ENCODE peak calls at places on chromosome 13, in five cellular contexts. Z is right lobe of liver, D is A549, E is endothelial cell of umbilical vein, T is adrenal gland. Q is an unnamed sample. For H3K4me1, the result is how much of the 10 kb centered on the place peaks cover.

GRCh38 chr13:95603887-95604533 is 40.5 kb downstream of the DZIP1 start:
- DNase-seq in Z (peak), D (peak), E (peak), T (peak), Q (no peak)

GRCh38 chr13:94739235-94739634 is 26.9 kb upstream of the SOX21 start:
- DNase-seq in Z (no peak), D (no peak), E (no peak), T (no peak), Q (no peak)

GRCh38 chr13:106176103-106176502 is 359.4 kb downstream of the EFNB2 start:
- DNase-seq in Z (no peak), D (no peak), E (no peak), T (no peak), Q (no peak)

GRCh38 chr13:79423801-79424642 is 18.0 kb upstream of the RBM26 start:
- DNase-seq in Z (no peak), D (peak), E (peak), T (no peak), Q (no peak)

GRCh38 chr13:25901460-25902376 is 150.1 kb downstream of the SHISA2 start:
- DNase-seq in Z (no peak), D (peak), E (peak), T (no peak), Q (no peak)

GRCh38 chr13:65914707-65915106 is 1315.4 kb downstream of the PCDH9 start:
- DNase-seq in Z (no peak), D (no peak), E (peak), T (no peak), Q (no peak)

GRCh38 chr13:73223372-73223781 is 164.6 kb downstream of the KLF5 start:
- DNase-seq in Z (no peak), D (no peak), E (no peak), T (no peak), Q (no peak)

GRCh38 chr13:67134322-67135129 is 95.6 kb downstream of the PCDH9 start:
- DNase-seq in Z (no peak), D (no peak), E (peak), T (no peak), Q (no peak)

GRCh38 chr13:60352644-60353043 is 44.4 kb upstream of the TDRD3 start:
- DNase-seq in Z (no peak), D (no peak), E (no peak), T (no peak), Q (no peak)

GRCh38 chr13:26186995-26187394 is 35.1 kb downstream of the RNF6 start:
- DNase-seq in Z (peak), D (no peak), E (peak), T (peak), Q (no peak)

GRCh38 chr13:108777421-108778420 is 148.3 kb downstream of the MYO16 start:
- DNase-seq in Z (no peak), D (peak), E (no peak), T (no peak), Q (no peak)

GRCh38 chr13:114132419-114133121 is at the start of gene RASA3:
- DNase-seq in Z (peak), D (peak), E (peak), T (peak), Q (peak)

GRCh38 chr13:29362849-29363604 is 232.5 kb downstream of the SLC7A1 start:
- DNase-seq in Z (peak), D (peak), E (peak), T (peak), Q (no peak)

GRCh38 chr13:91158015-91158390 is 189.5 kb upstream of the MIR17HG start:
- DNase-seq in Z (no peak), D (no peak), E (no peak), T (no peak), Q (no peak)

GRCh38 chr13:106550570-106551135 is 15.2 kb upstream of the EFNB2 start:
- DNase-seq in Z (no peak), D (no peak), E (no peak), T (no peak), Q (no peak)

GRCh38 chr13:41222259-41222852 is 28.0 kb upstream of the KBTBD7 start:
- DNase-seq in Z (no peak), D (peak), E (peak), T (peak), Q (no peak)

GRCh38 chr13:67474114-67474513 is 244.0 kb upstream of the PCDH9 start:
- DNase-seq in Z (no peak), D (no peak), E (no peak), T (no peak), Q (no peak)

GRCh38 chr13:93002071-93002470 is 224.5 kb upstream of the GPC6 start:
- DNase-seq in Z (no peak), D (no peak), E (no peak), T (no peak), Q (no peak)

GRCh38 chr13:93522486-93522885 is 295.9 kb downstream of the GPC6 start:
- DNase-seq in Z (no peak), D (no peak), E (no peak), T (no peak), Q (no peak)

GRCh38 chr13:30376426-30377311 is 45.6 kb upstream of the UBE2L5 start:
- DNase-seq in Z (no peak), D (no peak), E (no peak), T (no peak), Q (no peak)
- H3K4me1 ChIP-seq in Z (under half), D (under half), E (under half), T (under half), Q (under half)

GRCh38 chr13:52743988-52744387 is 4.4 kb upstream of the CNMD start:
- DNase-seq in Z (no peak), D (no peak), E (no peak), T (no peak), Q (no peak)
- TF ChIP-seq CTCF in Z (no peak), D (no peak), E (no peak), T (no peak), Q (no peak)

DNA sequence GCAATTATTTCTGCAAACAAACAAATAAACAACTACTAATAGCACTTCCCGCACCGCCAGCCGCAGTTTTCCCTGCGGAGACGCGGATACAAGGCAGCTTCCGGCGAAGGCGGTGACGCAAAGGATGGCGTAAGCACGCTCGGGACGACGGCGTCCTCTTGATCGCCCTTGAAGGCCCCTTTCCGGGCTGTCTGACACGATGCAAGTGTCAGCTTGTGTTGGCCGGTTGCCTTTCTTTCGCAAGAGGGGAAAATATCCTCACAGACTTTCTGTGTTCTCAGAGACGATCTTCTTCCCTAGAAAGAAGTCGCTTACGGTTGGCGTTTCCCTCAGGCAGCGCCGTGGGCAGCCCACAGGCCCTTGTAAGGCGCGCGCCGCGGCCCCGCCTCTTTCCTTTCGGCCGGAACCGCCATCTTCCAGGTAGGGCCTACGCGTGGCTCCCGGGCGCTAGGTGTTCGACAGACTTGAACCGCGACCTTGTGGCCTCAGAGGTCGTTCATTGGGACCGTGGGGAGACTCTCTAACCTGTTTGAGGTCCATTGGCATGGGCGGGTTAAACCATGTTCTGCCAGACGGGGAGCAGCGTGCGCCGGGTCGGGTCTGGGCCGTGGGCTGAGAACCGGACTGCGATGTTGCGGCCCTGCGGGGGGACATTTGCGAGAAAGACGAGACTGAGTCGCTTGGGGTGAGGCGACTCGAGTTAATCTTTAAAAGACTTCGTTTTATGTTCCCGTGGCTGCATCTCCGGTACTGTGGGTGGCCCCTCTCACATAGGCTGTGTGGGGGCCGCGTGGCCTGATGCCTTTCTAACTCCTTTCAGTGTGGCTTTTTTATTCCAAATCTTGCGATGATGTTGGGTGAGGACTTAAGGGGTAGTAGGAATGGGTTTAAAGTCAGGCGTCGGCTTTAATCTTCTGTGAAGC is at the start of gene RPL21:
- DNase-seq in Z (peak), D (peak), E (peak), T (peak), Q (peak)
- TF ChIP-seq POLR2A in Z (peak), D (peak), E (peak), T (peak), Q (no peak)

GRCh38 chr13:98541211-98541610 is 35.7 kb downstream of the STK24 start:
- DNase-seq in Z (no peak), D (no peak), E (peak), T (no peak), Q (no peak)
- H3K4me1 ChIP-seq in Z (under half), D (under half), E (under half), T (under half), Q (half or more)

GRCh38 chr13:48626726-48627451 is 26.8 kb upstream of the CYSLTR2 start:
- DNase-seq in Z (no peak), D (no peak), E (peak), T (no peak), Q (no peak)

GRCh38 chr13:48626077-48626449 is 27.7 kb upstream of the CYSLTR2 start:
- DNase-seq in Z (no peak), D (no peak), E (peak), T (peak), Q (peak)

GRCh38 chr13:48625396-48626076 is 28.2 kb upstream of the CYSLTR2 start:
- DNase-seq in Z (no peak), D (no peak), E (no peak), T (peak), Q (no peak)

GRCh38 chr13:48624016-48624415 is 29.7 kb upstream of the CYSLTR2 start:
- DNase-seq in Z (no peak), D (no peak), E (no peak), T (no peak), Q (no peak)

DNA sequence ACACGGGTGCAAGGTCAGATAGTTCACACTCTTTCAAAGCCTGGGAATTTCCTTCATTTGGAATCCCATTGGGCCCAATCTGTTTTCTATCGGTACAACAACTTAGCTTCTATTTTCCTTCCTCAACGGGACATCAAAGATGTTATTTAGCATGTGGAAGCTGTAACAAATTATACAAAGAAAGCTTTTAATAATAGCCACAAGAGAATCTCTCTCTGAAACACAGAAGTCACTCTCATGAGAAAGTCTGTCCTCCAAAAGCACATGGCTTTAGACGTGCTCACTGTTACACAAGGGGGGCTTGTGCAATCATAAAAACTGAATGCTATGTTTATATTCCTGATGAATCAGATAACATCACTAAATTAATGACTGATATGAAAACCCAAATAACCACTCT is 28.9 kb upstream of the CYSLTR2 start:
- DNase-seq in Z (no peak), D (no peak), E (peak), T (peak), Q (no peak)
- TF ChIP-seq CTCF in Z (no peak), D (no peak), E (no peak), T (no peak), Q (no peak)

GRCh38 chr13:112689498-112690241 is at the start of gene ATP11A:
- DNase-seq in Z (peak), D (peak), E (peak), T (peak), Q (peak)
- TF ChIP-seq POLR2A in Z (peak), D (peak), E (peak), T (peak), Q (peak)

DNA sequence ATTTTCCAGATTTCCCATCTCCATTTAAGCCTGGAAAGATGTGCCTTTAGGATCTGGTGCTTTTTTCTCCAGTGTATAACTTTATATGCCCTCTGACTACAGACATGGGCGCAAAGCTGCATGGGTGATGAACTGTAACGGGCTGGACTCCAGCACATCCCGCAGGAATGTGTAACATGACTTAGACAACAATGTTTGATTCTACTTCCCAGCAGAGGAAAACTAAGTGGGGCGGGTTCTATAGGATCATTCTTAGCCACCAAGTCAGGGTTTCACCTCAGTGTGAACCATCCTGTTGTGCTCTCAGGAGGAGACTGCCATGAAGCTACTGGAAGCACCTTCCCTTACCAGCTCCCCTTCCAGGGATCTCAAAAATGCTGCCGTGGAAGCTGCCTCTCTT is 93.2 kb upstream of the SERP2 start:
- DNase-seq in Z (no peak), D (no peak), E (no peak), T (no peak), Q (no peak)
- H3K4me1 ChIP-seq in Z (under half), D (under half), E (under half), T (under half), Q (under half)

DNA sequence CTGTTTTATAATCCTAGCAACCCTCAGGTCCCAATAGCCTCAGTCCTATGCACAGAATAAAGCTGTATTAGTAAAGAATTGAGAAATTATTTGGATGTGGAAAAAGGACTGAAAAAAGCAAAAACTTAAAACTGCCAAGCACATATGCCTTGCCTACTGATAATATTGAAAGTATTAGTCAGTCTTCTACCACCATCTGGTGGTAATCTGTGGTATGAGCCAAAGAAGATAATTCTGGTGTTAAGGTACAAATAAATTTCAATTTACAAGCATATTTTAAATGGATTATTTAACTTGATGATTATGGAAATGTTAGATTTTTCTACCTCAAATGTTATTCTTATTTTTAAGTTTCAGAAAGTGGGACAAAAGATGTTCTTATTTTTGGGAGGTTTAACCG is 460.3 kb upstream of the KLHL1 start:
- DNase-seq in Z (no peak), D (peak), E (peak), T (peak), Q (no peak)
- TF ChIP-seq CTCF in Z (peak), D (peak), E (peak), T (peak), Q (peak)

DNA sequence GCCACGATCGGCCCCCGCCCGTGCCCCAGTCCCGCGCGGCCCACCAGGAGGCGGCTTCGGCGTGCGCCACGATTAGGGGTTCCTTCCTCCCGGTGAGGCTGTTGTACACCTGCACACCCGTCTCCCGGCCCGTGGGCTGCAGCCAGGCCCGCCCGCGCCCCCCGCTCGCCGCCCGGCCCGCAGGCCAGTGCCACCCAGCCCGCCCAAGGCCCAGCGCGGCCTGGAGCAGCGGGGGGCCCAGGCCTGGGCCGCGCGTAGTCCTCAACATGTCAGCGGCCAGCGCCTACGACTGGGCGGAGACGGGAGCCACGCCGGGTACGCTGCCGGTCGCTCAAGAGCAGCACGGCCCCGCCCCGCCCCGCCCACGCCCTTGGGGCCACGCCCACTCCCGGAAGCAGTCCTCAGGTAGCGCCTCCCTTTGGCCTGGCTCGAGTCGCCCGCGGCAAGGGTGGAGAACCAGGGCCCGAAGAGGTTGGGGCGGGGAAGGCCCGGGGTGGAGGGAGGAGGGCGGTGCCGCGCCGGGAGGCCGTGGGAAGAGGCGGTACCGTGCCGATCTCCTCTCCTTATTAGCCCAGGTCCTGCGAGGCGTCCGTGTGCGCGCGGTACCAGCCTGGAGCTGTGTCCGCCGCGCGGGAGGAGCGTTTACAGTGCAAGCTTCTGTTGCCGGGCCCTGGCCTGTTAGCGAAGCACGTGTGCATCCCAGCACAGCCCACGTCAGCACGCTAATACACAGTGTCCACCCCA is at the start of gene CARS2:
- DNase-seq in Z (peak), D (peak), E (peak), T (peak), Q (peak)
- TF ChIP-seq POLR2A in Z (peak), D (peak), E (peak), T (peak), Q (no peak)

DNA sequence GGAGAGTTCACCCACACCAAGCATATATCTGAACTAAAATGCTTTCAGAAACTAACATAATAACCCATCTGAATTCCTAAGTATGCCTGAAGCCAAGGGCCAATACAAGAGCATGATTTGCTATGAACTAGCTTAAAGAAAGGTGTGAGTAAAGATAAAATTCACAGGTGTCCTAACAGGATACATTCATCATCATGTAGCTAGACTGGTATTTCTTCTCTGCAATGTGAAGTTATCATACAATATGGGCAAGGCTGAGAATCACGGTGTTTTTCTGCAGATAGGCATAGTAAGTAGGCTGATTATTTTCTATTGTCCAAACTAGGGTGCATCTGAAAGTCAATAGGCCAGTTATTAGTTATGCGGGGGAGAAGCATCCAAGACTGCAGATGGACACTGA is 63.1 kb downstream of the STK24 start:
- DNase-seq in Z (no peak), D (no peak), E (no peak), T (no peak), Q (no peak)
- H3K4me1 ChIP-seq in Z (under half), D (under half), E (under half), T (under half), Q (under half)